ENCODE peak calls at places on chromosomes 7 and 10, in four cellular contexts. N is IMR-90, E is hepatocyte, C is GM12864. M is an unnamed sample.

GRCh38 chr7:66894463-66895080 is 26.5 kb upstream of the TMEM248 start:
- DNase-seq in C (no peak), N (peak), E (peak), M (no peak)

GRCh38 chr10:130516141-130516540 is 379.9 kb downstream of the GLRX3 start:
- DNase-seq in N (no peak), C (no peak), E (no peak), M (no peak)

GRCh38 chr7:22784346-22784745 is 38.3 kb downstream of the TOMM7 start:
- DNase-seq in C (no peak), E (no peak), N (peak), M (no peak)

GRCh38 chr7:133434246-133434865 is 181.5 kb downstream of the EXOC4 start:
- DNase-seq in N (peak), E (peak), C (no peak), M (peak)

GRCh38 chr10:15627617-15628196 is 92.0 kb downstream of the ITGA8 start:
- DNase-seq in E (no peak), C (no peak), N (peak), M (no peak)

GRCh38 chr10:126459878-126460481 is 71.7 kb upstream of the ADAM12 start:
- DNase-seq in C (peak), N (peak), E (peak), M (no peak)

GRCh38 chr7:107208046-107208458 is 39.2 kb downstream of the HBP1 start:
- DNase-seq in E (no peak), C (no peak), N (peak), M (no peak)

GRCh38 chr7:20797174-20798080 is 10.7 kb upstream of the SP8 start:
- DNase-seq in E (no peak), C (no peak), N (no peak), M (peak)

GRCh38 chr7:99975782-99976521 is at the start of gene AZGP1:
- DNase-seq in C (no peak), N (no peak), E (peak), M (no peak)

GRCh38 chr7:88184848-88185304 is 35.0 kb downstream of the SRI start:
- DNase-seq in N (peak), C (peak), E (no peak), M (no peak)

GRCh38 chr10:128440513-128441160 is 314.4 kb upstream of the MKI67 start:
- DNase-seq in C (no peak), N (no peak), E (peak), M (no peak)

GRCh38 chr7:5574770-5575269 is 151.2 kb upstream of the TNRC18 start:
- DNase-seq in C (no peak), N (no peak), E (no peak), M (no peak)

GRCh38 chr7:131249003-131249402 is 78.7 kb upstream of the MKLN1 start:
- DNase-seq in C (no peak), E (peak), N (peak), M (no peak)

GRCh38 chr7:22238354-22239311 is 118.3 kb downstream of the RAPGEF5 start:
- DNase-seq in E (no peak), N (peak), C (no peak), M (no peak)

GRCh38 chr10:62092301-62092990 is 176.2 kb downstream of the RTKN2 start:
- DNase-seq in E (no peak), C (no peak), N (no peak), M (no peak)

GRCh38 chr10:49419005-49419404 is 23.1 kb upstream of the DRGX start:
- DNase-seq in E (peak), N (no peak), C (no peak), M (no peak)

GRCh38 chr10:32237644-32238345 is 109.2 kb downstream of the EPC1 start:
- DNase-seq in N (peak), C (no peak), E (no peak), M (no peak)

GRCh38 chr7:43554423-43554822 is 28.5 kb upstream of the STK17A start:
- DNase-seq in E (no peak), N (no peak), C (no peak), M (no peak)

GRCh38 chr10:101995451-101996063 is 60.4 kb downstream of the ARMH3 start:
- DNase-seq in E (no peak), C (no peak), N (peak), M (no peak)

GRCh38 chr10:83373659-83374058 is 765.6 kb upstream of the GHITM start:
- DNase-seq in N (no peak), E (peak), C (no peak), M (no peak)

GRCh38 chr10:130799532-130799931 is 512.0 kb downstream of the TCERG1L start:
- DNase-seq in N (no peak), E (no peak), C (no peak), M (no peak)

GRCh38 chr7:123022576-123022975 is 27.1 kb upstream of the TAS2R16 start:
- DNase-seq in N (no peak), E (no peak), C (no peak), M (no peak)

GRCh38 chr7:158761945-158762344 is 57.3 kb upstream of the NCAPG2 start:
- DNase-seq in N (no peak), E (no peak), C (no peak), M (no peak)

GRCh38 chr10:132036153-132036886 is 29.4 kb upstream of the JAKMIP3 start:
- DNase-seq in C (no peak), E (peak), N (no peak), M (no peak)

GRCh38 chr7:155985518-155986427 is 173.5 kb upstream of the SHH start:
- DNase-seq in E (no peak), N (no peak), C (no peak), M (no peak)

GRCh38 chr10:5465976-5466450 is 33.4 kb downstream of the CALML5 start:
- DNase-seq in E (no peak), C (no peak), N (no peak), M (no peak)

GRCh38 chr10:43253461-43254198 is 13.2 kb downstream of the RASGEF1A start:
- DNase-seq in E (no peak), C (no peak), N (no peak), M (no peak)

GRCh38 chr10:33279276-33279675 is 55.2 kb downstream of the NRP1 start:
- DNase-seq in N (peak), C (no peak), E (no peak), M (no peak)

GRCh38 chr7:36151921-36152755 is 916 bp upstream of the EEPD1 start:
- DNase-seq in E (no peak), N (no peak), C (no peak), M (no peak)

GRCh38 chr10:80473096-80473657 is 19.1 kb downstream of the TSPAN14 start:
- DNase-seq in E (no peak), C (no peak), N (no peak), M (no peak)

GRCh38 chr7:118863961-118864360 is 639.5 kb downstream of the ANKRD7 start:
- DNase-seq in C (no peak), N (no peak), E (no peak), M (no peak)

GRCh38 chr10:89332092-89332633 is 4.4 kb downstream of the IFIT3 start:
- DNase-seq in C (no peak), N (peak), E (peak), M (peak)

GRCh38 chr10:102246261-102246660 is 929 bp downstream of the GBF1 start:
- DNase-seq in C (no peak), E (peak), N (peak), M (no peak)

DNA sequence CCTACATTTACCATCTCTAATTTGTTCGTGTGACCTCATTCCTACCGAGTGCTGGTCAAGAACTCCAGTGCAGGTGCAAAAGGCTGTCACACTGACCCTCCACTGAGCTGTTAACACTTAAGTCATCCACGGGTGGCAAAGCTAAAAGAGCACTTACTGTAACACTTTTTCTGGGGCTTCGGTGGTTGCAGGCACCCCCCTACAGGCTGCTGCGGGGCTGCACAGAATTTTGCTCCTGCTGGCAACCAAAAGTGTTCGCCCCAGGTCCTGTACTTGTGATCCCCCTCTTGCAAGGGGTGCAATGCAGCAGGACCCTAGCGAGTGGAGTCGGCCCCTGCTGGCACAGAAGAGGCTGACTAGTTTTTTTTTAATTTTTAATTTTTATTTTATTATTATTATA is 298.9 kb upstream of the CNTNAP2 start:
- DNase-seq in N (no peak), E (no peak), C (no peak), M (no peak)
- TF ChIP-seq CTCF in N (no peak), E (no peak), C (no peak), M (no peak)

DNA sequence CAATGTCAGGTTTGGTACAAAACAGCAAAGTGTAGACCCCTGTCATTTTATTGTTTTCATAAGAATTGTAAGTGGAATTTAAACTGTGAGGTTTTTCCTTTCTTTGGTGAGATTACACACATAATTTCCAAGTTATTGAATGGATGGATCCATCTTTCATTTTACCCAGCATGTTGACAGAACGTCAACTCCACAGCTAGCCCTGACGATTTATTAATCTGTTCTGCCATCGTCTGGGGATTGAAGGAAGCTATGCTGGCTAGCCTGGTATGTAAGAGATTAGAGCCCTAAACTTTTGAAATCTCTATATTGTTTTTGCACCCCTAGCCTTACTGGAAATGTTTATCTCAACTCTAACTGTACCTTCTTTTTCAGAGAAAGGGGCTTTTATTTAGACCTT is 8.6 kb downstream of the WNT16 start:
- DNase-seq in C (no peak), N (no peak), E (no peak), M (no peak)
- TF ChIP-seq CTCF in C (peak), N (peak), E (peak), M (peak)

DNA sequence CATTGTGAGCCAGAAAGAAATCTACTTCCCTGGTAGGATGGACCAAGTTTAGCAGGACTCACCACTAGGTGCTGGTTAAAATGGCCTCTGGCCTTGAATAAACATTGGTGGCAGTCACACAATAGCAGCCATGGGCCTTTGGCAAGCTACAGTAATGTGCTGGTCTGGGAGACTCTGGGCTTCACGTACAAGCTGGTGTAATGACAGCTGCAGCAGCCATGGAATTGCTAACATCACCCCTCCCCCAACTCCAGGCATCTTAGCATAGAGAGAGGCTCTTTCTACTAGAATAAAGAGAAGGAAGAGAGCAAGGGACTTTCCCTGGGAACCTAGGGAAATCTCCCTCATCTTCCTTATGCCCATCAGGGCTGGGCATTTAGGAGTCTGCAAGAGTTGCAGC is 205.1 kb upstream of the SEMA3A start:
- DNase-seq in N (no peak), E (no peak), C (no peak), M (no peak)
- TF ChIP-seq CTCF in N (no peak), E (no peak), C (no peak), M (no peak)

GRCh38 chr10:125084191-125085186 is 75.9 kb downstream of the CTBP2 start:
- DNase-seq in N (peak), E (peak), C (no peak), M (no peak)
- TF ChIP-seq CTCF in N (peak), E (no peak), C (no peak), M (no peak)

DNA sequence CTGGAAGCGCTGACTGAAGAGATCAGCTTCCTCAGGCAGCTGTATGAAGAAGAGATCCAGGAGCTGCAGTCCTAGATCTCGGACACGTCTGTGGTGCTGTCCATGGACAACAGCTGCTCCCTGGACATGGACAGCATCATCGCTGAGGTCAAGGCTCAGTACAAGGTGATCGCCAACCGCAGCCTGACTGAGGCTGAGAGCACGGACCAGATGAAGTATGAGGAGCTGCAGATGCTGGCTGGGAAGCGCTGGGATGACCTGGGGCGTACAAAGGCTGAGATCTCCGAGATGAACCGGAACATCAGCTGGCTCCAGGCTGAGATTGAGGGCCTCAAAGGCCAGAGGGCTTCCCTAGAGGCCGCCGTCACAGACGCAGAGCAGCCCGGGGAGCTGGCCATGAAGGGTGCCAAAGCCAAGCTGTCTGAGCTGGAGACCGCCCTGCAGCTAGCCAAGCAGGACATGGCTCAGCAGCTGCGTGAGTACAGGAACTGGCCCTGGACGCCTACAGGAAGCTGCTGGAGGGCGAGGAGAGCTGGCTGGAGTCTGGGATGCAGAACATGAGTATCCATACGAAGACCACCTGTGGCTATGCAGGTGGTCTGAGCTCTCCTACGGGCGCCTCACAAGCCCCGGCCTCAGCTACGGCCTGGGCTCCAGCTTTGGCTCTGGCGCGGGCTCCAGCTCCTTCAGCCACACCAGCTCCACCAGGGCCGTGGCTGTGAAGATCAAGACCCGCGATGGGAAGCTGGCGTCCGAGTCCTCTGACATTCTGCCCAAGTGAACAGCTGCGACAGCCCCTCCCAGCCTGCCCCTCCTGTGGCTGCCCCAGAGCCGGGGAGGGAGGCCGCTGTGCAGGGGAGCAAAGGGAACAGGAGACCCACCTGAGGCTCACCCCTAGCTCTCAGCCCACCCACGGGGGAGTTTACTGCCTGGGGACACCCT is 24.9 kb upstream of the AMPH start:
- DNase-seq in N (no peak), E (no peak), C (no peak), M (no peak)
- TF ChIP-seq CTCF in N (no peak), E (no peak), C (no peak), M (no peak)

DNA sequence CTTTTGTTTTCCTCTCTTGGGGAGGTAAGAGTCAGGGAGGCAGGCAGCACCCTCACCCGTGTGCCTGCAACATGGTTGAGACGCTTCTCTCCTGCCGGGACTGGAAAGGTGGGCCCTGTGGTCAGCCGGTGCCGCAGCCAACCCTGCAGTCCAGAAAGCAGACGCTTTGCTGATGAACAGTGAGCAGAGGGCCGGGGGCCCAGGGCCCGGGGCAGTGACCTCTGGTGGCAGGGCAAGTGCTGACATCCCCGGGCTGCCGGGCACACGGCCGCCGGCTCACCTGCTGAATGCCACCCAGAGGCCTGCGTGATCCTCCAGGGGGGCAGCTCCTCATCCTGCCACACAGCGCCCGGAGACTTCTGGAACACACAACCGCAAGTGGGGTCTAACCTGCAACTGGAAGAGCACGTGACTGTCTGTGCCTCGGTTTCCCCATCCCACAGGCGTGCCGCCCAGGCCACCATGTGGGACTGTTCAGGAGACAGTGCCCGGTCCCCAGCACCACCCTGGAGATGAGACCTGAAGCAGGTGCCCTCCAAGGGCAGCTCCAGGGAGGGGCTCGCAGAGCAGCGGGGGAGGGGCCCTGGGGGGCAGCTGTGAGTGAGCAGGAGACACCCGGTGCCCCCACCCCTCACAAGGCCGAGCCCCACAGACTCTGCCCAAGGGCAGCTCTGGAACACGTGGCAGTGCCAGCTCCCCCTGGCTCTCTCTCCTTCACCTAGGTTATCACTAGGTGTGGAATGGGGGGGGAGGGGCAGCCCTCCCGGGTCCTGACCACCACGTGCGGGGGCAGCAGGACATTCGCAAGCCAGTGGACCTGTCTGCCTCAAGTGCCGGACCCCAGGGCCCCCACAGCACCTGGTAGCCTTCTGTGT is 2.2 kb upstream of the ADGRA1 start:
- DNase-seq in E (no peak), C (no peak), N (no peak), M (no peak)
- TF ChIP-seq CTCF in E (no peak), C (no peak), N (no peak), M (no peak)

DNA sequence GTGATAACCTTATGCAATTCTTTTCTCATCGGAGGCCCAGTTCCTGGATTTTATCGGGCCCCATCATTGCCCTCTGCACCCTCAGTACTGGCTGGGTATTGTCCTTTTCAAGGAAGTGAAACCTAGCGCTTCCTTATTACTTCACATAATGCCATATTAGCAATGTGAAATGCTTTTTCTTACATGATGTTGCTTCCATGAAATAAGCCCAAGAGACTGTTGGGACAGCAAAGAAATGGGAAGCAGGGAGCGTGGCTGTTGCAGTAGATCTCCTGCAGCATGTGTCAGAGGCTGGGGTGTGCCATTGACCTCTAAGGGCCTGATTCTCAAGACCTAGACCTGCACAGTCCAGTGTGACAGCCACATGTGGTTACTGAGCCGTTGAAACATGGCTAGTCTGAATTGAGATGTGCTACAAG is 8.1 kb downstream of the CHN2 start:
- DNase-seq in E (no peak), C (no peak), N (no peak), M (no peak)
- TF ChIP-seq CTCF in E (no peak), C (no peak), N (no peak), M (no peak)

GRCh38 chr10:118106426-118106825 is 59.7 kb upstream of the RAB11FIP2 start:
- DNase-seq in E (peak), N (peak), C (peak), M (peak)
- TF ChIP-seq CTCF in E (peak), N (peak), C (peak), M (peak)

DNA sequence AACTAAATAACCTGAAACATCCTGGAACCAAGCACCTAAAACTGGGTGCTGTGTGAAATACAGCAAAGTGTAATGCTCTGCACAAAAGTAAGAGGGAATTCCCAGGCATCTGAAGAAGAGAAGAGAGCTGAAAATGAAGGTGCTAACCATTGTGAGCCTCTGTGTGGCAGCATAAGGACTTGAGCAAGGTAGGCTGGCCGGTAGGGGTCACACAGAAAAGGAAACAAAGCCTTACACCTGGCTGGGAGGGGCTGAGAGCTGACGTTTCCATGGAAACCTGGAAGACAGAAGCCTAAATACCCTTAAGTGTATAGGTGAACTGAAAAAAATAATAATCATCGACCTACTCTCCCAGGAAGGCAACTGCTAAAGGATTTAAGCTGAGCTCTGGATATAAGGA is 48.6 kb downstream of the CUL1 start:
- DNase-seq in C (peak), N (no peak), E (peak), M (no peak)
- TF ChIP-seq CTCF in C (peak), N (no peak), E (no peak), M (no peak)